ENCODE peak calls at places on chromosomes 4 and X, in seven cellular contexts. C is hepatocyte; P is body of pancreas; F is right cardiac atrium; U is CD8-positive, alpha-beta memory T cell; J is HCT116; B is pancreas. L is an unnamed sample. For H3K4me1 and H3K9me3, the result is how much of the 10 kb centered on the place peaks cover.

GRCh38 chr4:4457803-4458550 is 71.1 kb downstream of the NSG1 start:
- DNase-seq in C (no peak), F (no peak), J (no peak), B (no peak), P (no peak), U (no peak), L (no peak)

GRCh38 chr4:123554819-123555499 is 158.4 kb downstream of the SPRY1 start:
- DNase-seq in F (peak), J (no peak), B (no peak), C (no peak), U (no peak), P (no peak), L (no peak)

GRCh38 chr4:5956285-5957021 is 61.8 kb downstream of the C4orf50 start:
- DNase-seq in U (no peak), B (peak), P (peak), J (no peak), F (no peak), C (peak), L (peak)

GRCh38 chrX:96147645-96148044 is 537.0 kb upstream of the DIAPH2 start:
- DNase-seq in J (no peak), P (no peak), B (no peak), F (no peak), C (no peak), U (no peak), L (no peak)

GRCh38 chr4:94843222-94843621 is 85.5 kb downstream of the BMPR1B start:
- DNase-seq in B (no peak), U (no peak), F (no peak), C (no peak), P (no peak), J (no peak), L (no peak)

GRCh38 chrX:42496239-42496638 is 281.7 kb downstream of the PPP1R2C start:
- DNase-seq in J (no peak), U (no peak), B (no peak), P (no peak), C (no peak), F (no peak), L (no peak)

GRCh38 chr4:181569553-181569952 is 673.6 kb upstream of the TENM3 start:
- DNase-seq in U (no peak), B (no peak), P (no peak), J (peak), F (no peak), C (peak), L (no peak)

GRCh38 chr4:2443061-2443730 is 24.4 kb downstream of the CFAP99 start:
- DNase-seq in U (no peak), C (no peak), P (no peak), F (no peak), J (no peak), B (no peak), L (no peak)

GRCh38 chr4:174156239-174156826 is 127.1 kb downstream of the FBXO8 start:
- DNase-seq in B (no peak), C (peak), P (no peak), F (no peak), J (peak), U (peak), L (no peak)

GRCh38 chr4:48906283-48907173 is at the start of gene OCIAD2:
- DNase-seq in B (peak), J (peak), C (peak), P (peak), U (peak), F (peak), L (peak)

GRCh38 chr4:157072002-157072401 is 3.9 kb upstream of the GLRB start:
- DNase-seq in P (no peak), F (no peak), C (no peak), B (no peak), U (no peak), J (no peak), L (no peak)

GRCh38 chr4:5206391-5206790 is 155.1 kb downstream of the STK32B start:
- DNase-seq in F (no peak), U (no peak), C (no peak), B (no peak), P (no peak), J (peak), L (no peak)

GRCh38 chr4:16297003-16297402 is 70.7 kb upstream of the TAPT1 start:
- DNase-seq in J (no peak), F (no peak), C (no peak), P (no peak), U (no peak), B (no peak), L (no peak)

GRCh38 chr4:76811604-76812412 is 86.1 kb downstream of the SOWAHB start:
- DNase-seq in F (peak), C (peak), U (no peak), J (no peak), P (no peak), B (no peak), L (no peak)

GRCh38 chr4:139833131-139833930 is 167.7 kb downstream of the MGST2 start:
- DNase-seq in J (no peak), U (no peak), B (no peak), C (no peak), F (no peak), P (no peak), L (no peak)

GRCh38 chr4:2272026-2272827 is 10.3 kb upstream of the MXD4 start:
- DNase-seq in F (peak), B (no peak), U (no peak), J (no peak), P (no peak), C (no peak), L (no peak)

GRCh38 chr4:76549765-76550164 is 114.7 kb downstream of the SHROOM3 start:
- DNase-seq in F (no peak), P (no peak), B (no peak), C (no peak), U (no peak), J (no peak), L (no peak)

GRCh38 chrX:109840585-109840984 is 107.5 kb upstream of the ACSL4 start:
- DNase-seq in C (peak), F (no peak), J (peak), U (no peak), P (no peak), B (peak), L (peak)

GRCh38 chr4:22014222-22014741 is 65.7 kb upstream of the KCNIP4 start:
- DNase-seq in B (no peak), J (no peak), F (no peak), P (no peak), C (no peak), U (no peak), L (no peak)

GRCh38 chr4:185719493-185719843 is 92.5 kb downstream of the SORBS2 start:
- DNase-seq in B (no peak), J (no peak), U (no peak), C (no peak), F (no peak), P (no peak), L (no peak)

GRCh38 chr4:187576751-187577150 is 418.8 kb upstream of the ZFP42 start:
- DNase-seq in B (no peak), U (no peak), F (no peak), J (no peak), C (no peak), P (no peak), L (no peak)

GRCh38 chr4:164097119-164097518 is 602.6 kb downstream of the TMA16 start:
- DNase-seq in B (no peak), F (no peak), U (no peak), J (no peak), P (no peak), C (no peak), L (no peak)

GRCh38 chr4:40190880-40191815 is 5.7 kb upstream of the RHOH start:
- DNase-seq in C (peak), U (peak), B (no peak), F (no peak), P (no peak), J (no peak), L (no peak)

GRCh38 chr4:23934223-23934622 is 44.4 kb upstream of the PPARGC1A start:
- DNase-seq in U (no peak), C (no peak), F (no peak), P (no peak), B (no peak), J (no peak), L (no peak)

GRCh38 chr4:110631582-110632505 is 9.0 kb upstream of the PITX2 start:
- DNase-seq in P (peak), B (peak), C (peak), U (no peak), F (peak), J (peak), L (peak)

GRCh38 chrX:20116575-20117240 is at the start of gene MAP7D2:
- DNase-seq in B (no peak), C (peak), F (peak), U (no peak), J (no peak), P (no peak), L (peak)

GRCh38 chrX:49171752-49172279 is at the start of gene PLP2:
- DNase-seq in U (peak), P (peak), B (no peak), F (peak), C (peak), J (no peak), L (peak)

GRCh38 chr4:4492161-4492847 is 49.5 kb downstream of the STX18 start:
- DNase-seq in F (no peak), J (no peak), C (no peak), P (no peak), B (no peak), U (no peak), L (no peak)

GRCh38 chr4:159776915-159777314 is 674.0 kb downstream of the RAPGEF2 start:
- DNase-seq in B (no peak), P (no peak), F (no peak), U (no peak), C (no peak), J (no peak), L (no peak)

GRCh38 chr4:6347511-6348045 is 77.9 kb downstream of the WFS1 start:
- DNase-seq in B (no peak), C (no peak), J (no peak), F (peak), P (no peak), U (no peak), L (no peak)

GRCh38 chr4:24032371-24032989 is 142.6 kb upstream of the PPARGC1A start:
- DNase-seq in F (no peak), U (no peak), J (no peak), P (no peak), C (peak), B (no peak), L (peak)

DNA sequence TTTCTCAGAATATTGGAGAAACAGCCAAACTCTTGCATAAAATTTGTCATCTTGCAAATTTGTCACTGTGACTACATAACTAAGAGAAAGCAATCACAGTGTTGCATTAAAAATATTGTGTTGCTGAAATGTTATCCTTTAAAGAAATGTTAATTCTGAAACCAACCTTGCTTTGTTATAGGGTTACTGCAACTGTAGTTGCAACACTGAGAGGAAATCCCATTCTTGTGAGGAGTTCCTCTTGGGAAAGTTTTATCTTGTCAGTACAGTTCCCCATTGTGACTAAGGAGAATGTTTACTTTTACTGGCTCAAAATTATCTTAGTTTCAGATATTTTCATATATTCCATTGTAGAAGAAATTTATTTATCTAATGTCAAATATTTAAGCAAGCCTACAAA is 20.9 kb downstream of the CYBB start:
- DNase-seq in B (no peak), C (no peak), J (no peak), P (no peak), U (no peak), F (no peak), L (no peak)
- H3K4me1 ChIP-seq in B (under half), C (under half), J (under half), P (under half), U (under half), F (under half), L (under half)

GRCh38 chrX:153804621-153805020 is 10.2 kb downstream of the SSR4 start:
- DNase-seq in B (no peak), U (no peak), P (no peak), F (peak), J (no peak), C (no peak), L (no peak)
- H3K9me3 ChIP-seq in B (under half), U (under half), P (under half), F (under half), J (under half), C (under half), L (under half)

DNA sequence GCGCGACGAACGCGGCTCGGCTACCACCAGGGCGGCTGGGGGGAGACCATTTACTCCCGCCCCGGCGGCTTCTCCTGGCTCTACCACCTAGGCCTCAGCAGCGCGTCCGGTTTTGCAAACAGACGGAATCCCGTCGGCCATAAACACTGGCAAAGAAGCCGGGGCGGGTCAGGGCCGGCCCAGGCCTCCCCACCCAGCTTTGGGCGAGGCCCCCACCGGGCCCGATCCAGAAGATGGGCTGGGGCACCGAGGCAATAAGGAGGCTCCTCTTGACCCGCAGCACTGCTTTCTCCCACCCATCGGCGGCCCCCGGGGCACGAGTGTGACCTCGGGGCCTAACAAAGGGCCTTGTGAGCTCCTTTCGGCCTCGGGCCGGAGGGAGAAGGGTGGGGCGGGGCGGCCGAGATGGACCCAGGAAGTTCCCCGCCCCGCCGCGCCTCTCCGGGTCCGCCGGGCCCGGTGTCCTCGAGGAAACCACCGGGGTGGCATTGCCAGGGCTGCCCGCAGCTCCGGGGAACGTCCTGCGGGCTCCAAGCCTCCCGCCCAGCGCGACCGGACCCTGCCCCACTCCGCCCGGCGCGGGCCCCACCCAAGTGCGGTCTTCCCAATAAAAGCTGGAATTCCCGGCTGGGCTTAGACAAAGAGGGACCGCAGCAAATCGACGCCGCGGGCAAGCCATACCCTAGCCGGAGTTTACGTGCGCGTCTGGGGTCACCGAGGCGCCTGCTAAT is 5.9 kb downstream of the BCOR start:
- DNase-seq in B (no peak), C (no peak), J (no peak), U (no peak), F (no peak), P (no peak), L (no peak)
- H3K4me1 ChIP-seq in B (under half), C (half or more), J (half or more), U (under half), F (under half), P (half or more), L (under half)

DNA sequence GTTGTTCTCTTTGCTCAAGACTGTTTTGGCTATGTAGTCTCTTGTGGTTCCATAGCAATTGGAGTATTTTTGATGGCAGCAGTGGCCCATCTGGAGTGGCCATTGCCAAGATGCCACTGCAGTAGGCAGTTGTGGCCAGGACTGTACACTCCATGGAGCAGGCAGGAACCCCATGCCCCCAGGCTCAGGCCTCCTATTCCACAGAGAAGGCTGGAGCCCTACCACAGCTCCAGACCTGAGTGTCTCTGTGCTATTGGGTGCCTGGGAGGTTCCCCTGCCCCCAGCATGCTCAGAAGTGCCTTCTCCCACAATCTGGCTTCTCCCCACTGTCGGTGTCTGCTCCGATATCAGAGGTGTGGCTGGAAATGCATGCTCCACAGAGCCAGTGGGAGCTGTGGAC is 46.9 kb upstream of the UBE2NL start:
- DNase-seq in J (no peak), P (no peak), F (no peak), C (no peak), U (no peak), B (no peak), L (no peak)
- H3K9me3 ChIP-seq in J (under half), P (under half), F (under half), C (under half), U (under half), B (under half), L (under half)

DNA sequence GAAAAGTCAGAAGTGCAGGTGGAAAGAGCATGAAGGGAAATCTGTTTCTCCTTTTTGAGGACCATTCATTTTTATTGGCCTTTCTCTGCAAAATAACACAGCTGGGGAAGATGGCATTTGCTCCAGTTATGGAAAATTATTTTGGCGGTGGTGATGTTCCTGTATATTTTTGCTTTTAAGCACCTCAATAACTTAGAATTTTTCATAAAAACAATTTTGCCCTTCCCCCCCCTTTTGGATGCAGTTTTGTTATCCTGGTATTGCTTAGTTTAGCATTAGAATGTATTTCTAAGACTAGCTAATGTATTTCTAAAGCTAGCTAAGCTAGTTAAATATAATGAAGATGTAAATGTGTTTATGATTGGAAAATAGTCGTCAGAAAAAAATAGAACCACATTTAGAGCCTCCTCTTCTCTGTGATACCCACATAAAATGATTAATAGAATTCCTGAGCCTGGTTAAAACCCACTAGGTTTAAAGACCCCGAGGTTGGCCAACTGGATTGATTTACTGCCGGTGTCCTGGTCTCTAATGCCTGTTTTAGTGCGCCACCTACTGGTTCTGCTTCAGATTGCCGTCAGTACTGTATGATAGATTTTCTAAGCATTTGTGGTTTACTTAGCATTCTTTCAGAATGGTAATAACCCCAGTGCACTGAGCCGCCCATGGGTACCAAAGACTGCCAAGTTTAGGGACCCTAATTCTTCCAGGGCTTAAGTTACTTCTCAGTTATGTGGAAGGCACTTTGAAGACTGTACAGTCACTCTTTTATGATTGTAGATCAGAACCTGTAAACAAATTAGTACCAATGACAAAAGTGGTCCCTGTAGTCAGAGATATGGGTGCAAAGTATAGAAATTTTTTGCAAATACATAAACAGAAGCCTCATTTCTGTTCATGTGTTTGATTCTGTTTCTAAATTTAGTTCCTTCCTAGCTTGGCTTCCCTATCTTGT is 11.4 kb downstream of the KLF3 start:
- DNase-seq in U (peak), F (peak), C (peak), P (peak), J (peak), B (peak), L (peak)
- H3K4me1 ChIP-seq in U (half or more), F (under half), C (half or more), P (half or more), J (half or more), B (half or more), L (half or more)

DNA sequence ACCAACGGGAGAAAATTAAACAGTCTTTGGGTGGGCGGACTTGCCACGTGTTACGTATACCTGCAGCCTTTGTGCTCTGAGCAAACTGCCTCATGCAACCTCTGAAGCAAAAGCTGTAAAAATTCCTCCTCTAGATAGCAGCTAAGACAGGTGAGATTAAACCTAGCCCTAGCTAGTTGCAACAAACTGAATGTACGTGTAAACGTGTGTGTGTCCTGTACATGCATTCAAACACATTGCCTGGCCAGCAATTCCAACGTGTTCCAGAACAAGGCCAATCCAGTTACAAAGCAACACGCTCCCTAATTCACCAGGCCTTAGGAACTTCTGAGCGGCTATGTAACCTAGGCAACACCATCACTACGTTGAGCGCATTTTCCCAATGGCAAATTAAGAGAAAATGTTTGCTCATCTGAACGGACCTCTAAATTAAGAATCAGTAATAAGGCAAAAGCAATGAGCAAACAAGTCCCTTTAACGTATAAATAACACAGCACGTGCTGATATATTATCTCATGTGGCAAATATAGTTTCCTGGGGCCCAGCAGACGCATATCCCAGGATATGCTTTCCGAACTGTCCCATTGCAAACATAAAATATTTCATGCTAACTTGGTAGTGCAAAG is 792 bp downstream of the PPID start:
- DNase-seq in P (no peak), C (peak), J (no peak), F (no peak), B (peak), U (peak), L (peak)
- H3K9me3 ChIP-seq in P (under half), C (under half), J (under half), F (under half), B (under half), U (under half), L (under half)

GRCh38 chr4:112540695-112541094 is 24.7 kb upstream of the NEUROG2 start:
- DNase-seq in P (no peak), J (no peak), F (no peak), U (no peak), B (no peak), C (no peak), L (no peak)
- H3K4me1 ChIP-seq in P (under half), J (under half), F (under half), U (under half), B (under half), C (under half), L (under half)

L was measured in testis.